ENCODE peak calls at places on chromosomes 16 and 17, in four cellular contexts. W, F, X and G are unnamed samples.

GRCh38 chr17:79841369-79842135 is 2.3 kb upstream of the CBX4 start:
- DNase-seq in F (peak), X (no peak), W (no peak), G (peak)

GRCh38 chr16:74844041-74844826 is 69.6 kb upstream of the FA2H start:
- DNase-seq in X (no peak), F (no peak), W (no peak), G (no peak)

GRCh38 chr17:27226611-27227234 is 67.2 kb upstream of the WSB1 start:
- DNase-seq in F (no peak), W (no peak), X (no peak), G (no peak)

GRCh38 chr17:64506576-64507417 is at the start of gene CEP95:
- DNase-seq in F (peak), X (peak), W (peak), G (peak)

GRCh38 chr16:80694950-80695471 is 109.4 kb downstream of the CDYL2 start:
- DNase-seq in X (no peak), W (no peak), F (no peak), G (no peak)

GRCh38 chr17:63150466-63150865 is 184.4 kb downstream of the TANC2 start:
- DNase-seq in F (no peak), W (no peak), X (no peak), G (no peak)

GRCh38 chr17:72301887-72302286 is 181.1 kb downstream of the SOX9 start:
- DNase-seq in W (no peak), F (no peak), X (no peak), G (no peak)

GRCh38 chr17:80569936-80570335 is 25.3 kb downstream of the RPTOR start:
- DNase-seq in W (no peak), F (no peak), X (no peak), G (no peak)

GRCh38 chr17:33534063-33534462 is 241.0 kb upstream of the ASIC2 start:
- DNase-seq in X (no peak), F (no peak), W (no peak), G (no peak)

GRCh38 chr17:31427684-31428083 is 36.2 kb downstream of the RAB11FIP4 start:
- DNase-seq in W (no peak), F (peak), X (no peak), G (no peak)

GRCh38 chr16:20114356-20114755 is 40.7 kb upstream of the GPR139 start:
- DNase-seq in W (no peak), F (no peak), X (peak), G (no peak)

GRCh38 chr16:57383276-57384247 is 11.3 kb downstream of the CX3CL1 start:
- DNase-seq in X (no peak), F (no peak), W (peak), G (no peak)

GRCh38 chr16:70769761-70770160 is 31.2 kb downstream of the VAC14 start:
- DNase-seq in X (no peak), W (no peak), F (no peak), G (no peak)

GRCh38 chr17:39813631-39814030 is 50.5 kb downstream of the IKZF3 start:
- DNase-seq in X (no peak), F (no peak), W (no peak), G (peak)

GRCh38 chr17:80884811-80885210 is 106.8 kb upstream of the CHMP6 start:
- DNase-seq in W (no peak), X (no peak), F (peak), G (no peak)

GRCh38 chr16:56944954-56945839 is 13.3 kb downstream of the HERPUD1 start:
- DNase-seq in X (no peak), F (no peak), W (peak), G (peak)

GRCh38 chr17:63331301-63331700 is 114.8 kb downstream of the CYB561 start:
- DNase-seq in W (no peak), X (no peak), F (no peak), G (no peak)

GRCh38 chr17:18227635-18228034 is 2.2 kb downstream of the LLGL1 start:
- DNase-seq in W (no peak), X (no peak), F (no peak), G (no peak)

GRCh38 chr16:67170168-67170947 is at the start of gene NOL3:
- DNase-seq in F (peak), X (peak), W (peak), G (no peak)

GRCh38 chr17:74347646-74348045 is 14.0 kb downstream of the BTBD17 start:
- DNase-seq in X (no peak), F (no peak), W (no peak), G (no peak)

GRCh38 chr16:84854759-84855158 is 35.0 kb downstream of the CRISPLD2 start:
- DNase-seq in F (no peak), W (no peak), X (no peak), G (no peak)

GRCh38 chr16:12539185-12539929 is 264.3 kb downstream of the CPPED1 start:
- DNase-seq in W (no peak), X (no peak), F (no peak), G (peak)

GRCh38 chr17:83194189-83194565 is 114.8 kb downstream of the METRNL start:
- DNase-seq in W (peak), X (peak), F (peak), G (no peak)

GRCh38 chr16:14325921-14326401 is 254.8 kb downstream of the MRTFB start:
- DNase-seq in X (no peak), W (no peak), F (no peak), G (no peak)

GRCh38 chr16:12907670-12908233 is 6.4 kb downstream of the SHISA9 start:
- DNase-seq in W (no peak), X (no peak), F (no peak), G (no peak)

GRCh38 chr16:77690416-77690815 is 31.9 kb upstream of the NUDT7 start:
- DNase-seq in F (no peak), X (no peak), W (no peak), G (no peak)

GRCh38 chr17:35097776-35098175 is 21.9 kb downstream of the RAD51D start:
- DNase-seq in F (no peak), X (no peak), W (no peak), G (no peak)

GRCh38 chr16:58518980-58519368 is 3.7 kb downstream of the SETD6 start:
- DNase-seq in F (no peak), W (no peak), X (no peak), G (no peak)

GRCh38 chr17:79629548-79630049 is 18.7 kb upstream of the RBFOX3 start:
- DNase-seq in W (no peak), X (no peak), F (no peak), G (no peak)

GRCh38 chr16:10858203-10858602 is 18.8 kb upstream of the CIITA start:
- DNase-seq in W (no peak), X (no peak), F (no peak), G (no peak)

GRCh38 chr17:77453613-77454559 is 313.1 kb downstream of the SEC14L1 start:
- DNase-seq in X (no peak), F (peak), W (no peak), G (peak)

GRCh38 chr17:32141690-32142037 is 638 bp upstream of the RHOT1 start:
- DNase-seq in F (no peak), X (no peak), W (no peak), G (no peak)

GRCh38 chr17:229130-229944 is 47.9 kb upstream of the DOC2B start:
- DNase-seq in W (no peak), F (peak), X (peak), G (no peak)

GRCh38 chr16:894136-894535 is 76.6 kb downstream of the LMF1 start:
- DNase-seq in W (no peak), X (no peak), F (no peak), G (no peak)

GRCh38 chr17:1577657-1578428 is 15.3 kb upstream of the PITPNA start:
- DNase-seq in W (no peak), X (peak), F (peak), G (no peak)

GRCh38 chr17:50024808-50025207 is 29.8 kb upstream of the DLX3 start:
- DNase-seq in W (no peak), F (no peak), X (no peak), G (no peak)
- H3K27ac ChIP-seq in W (no peak), F (no peak), X (no peak), G (no peak)

GRCh38 chr16:64144612-64145011 is 977.3 kb downstream of the CDH11 start:
- DNase-seq in F (no peak), X (no peak), W (no peak), G (no peak)
- H3K27ac ChIP-seq in F (no peak), X (no peak), W (no peak), G (no peak)

GRCh38 chr17:30101686-30102390 is 14.8 kb upstream of the NSRP1 start:
- DNase-seq in X (no peak), F (no peak), W (no peak), G (no peak)

DNA sequence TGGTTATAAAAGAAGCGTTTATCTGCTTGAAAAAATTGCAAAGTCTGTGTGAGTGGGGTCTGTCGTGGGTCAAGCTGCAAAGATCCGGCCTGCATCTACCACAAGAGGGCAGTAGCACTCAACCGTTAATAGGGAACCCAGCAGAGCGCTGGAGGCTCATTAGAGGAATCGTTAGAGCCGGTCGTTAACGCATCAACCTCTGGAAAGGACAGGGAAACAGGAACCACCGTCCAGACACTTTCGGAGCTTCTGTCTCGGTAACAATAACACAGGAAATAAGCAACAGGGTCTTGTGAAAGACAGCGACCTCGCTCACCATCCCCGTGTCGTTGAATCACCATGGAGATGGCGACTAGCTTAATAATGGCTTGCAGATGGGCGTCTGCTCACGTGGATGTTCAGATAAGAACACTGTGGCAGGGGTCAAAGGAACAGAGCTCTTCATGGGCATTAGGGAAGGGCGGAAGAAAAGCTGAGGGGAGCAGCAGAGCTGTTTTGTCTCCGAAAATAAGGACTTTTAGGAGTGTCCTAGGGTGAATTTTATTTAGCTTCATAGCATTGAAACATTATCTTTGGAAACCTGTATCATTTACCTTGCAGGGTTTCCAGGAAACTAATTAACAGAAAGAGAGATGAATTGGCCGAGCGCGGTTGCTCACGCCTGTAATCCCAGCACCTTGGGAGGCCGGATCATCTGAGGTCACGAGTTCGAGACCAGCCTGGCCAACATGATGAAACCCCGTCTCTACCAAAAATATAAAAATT is 11.9 kb upstream of the NSRP1 start:
- DNase-seq in X (peak), F (peak), W (peak), G (peak)
- H3K27ac ChIP-seq in X (no peak), F (no peak), W (no peak), G (no peak)

DNA sequence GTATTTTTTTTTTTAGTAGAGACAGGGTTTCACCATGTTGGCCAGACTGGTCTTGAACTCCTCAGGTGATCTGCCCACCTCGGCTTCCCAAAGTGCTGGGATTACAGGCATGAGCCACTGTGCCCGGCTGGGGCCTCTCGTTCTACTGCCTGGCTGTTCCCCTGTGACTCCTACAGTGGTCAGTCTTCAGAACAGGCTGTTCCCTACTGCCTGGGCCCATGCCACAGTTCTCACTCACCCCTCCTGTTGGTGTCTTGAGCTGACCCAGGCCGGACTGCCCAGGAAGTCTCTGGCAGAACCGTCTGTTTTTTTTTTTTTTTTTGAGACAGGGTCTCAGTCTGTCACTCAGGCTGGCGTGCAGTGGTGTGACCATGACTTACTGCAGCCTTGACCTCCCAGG is 3.3 kb downstream of the CDK3 start:
- DNase-seq in X (no peak), W (no peak), F (no peak), G (no peak)
- H3K27ac ChIP-seq in X (no peak), W (no peak), F (no peak), G (no peak)